ENCODE peak calls at places on chromosomes 7 and 10, in four cellular contexts. One of them, this sample, is unnamed.
A peak's percentile ranks its signal among the peaks of the same experiment; 100 is the strongest.

GRCh38 chr7:94655884-94656657 is at the start of gene SGCE:
- DNase-seq in NB4: peak; percentile 32
- DNase-seq in gastrocnemius medialis: no peak
- DNase-seq in GM12878: peak; percentile 28
- DNase-seq in this sample: peak; percentile 18

GRCh38 chr10:62501547-62501946 is 127.4 kb downstream of the ZNF365 start:
- DNase-seq in NB4: peak; percentile 88
- DNase-seq in gastrocnemius medialis: no peak
- DNase-seq in GM12878: no peak
- DNase-seq in this sample: no peak

GRCh38 chr10:24706479-24707118 is 17.1 kb downstream of the ARHGAP21 start:
- DNase-seq in NB4: peak; percentile 87
- DNase-seq in gastrocnemius medialis: no peak
- DNase-seq in GM12878: no peak
- DNase-seq in this sample: no peak

GRCh38 chr10:7457478-7458316 is 46.9 kb upstream of the SFMBT2 start:
- DNase-seq in NB4: no peak
- DNase-seq in gastrocnemius medialis: no peak
- DNase-seq in GM12878: peak; percentile 72
- DNase-seq in this sample: no peak

GRCh38 chr10:119413738-119414611 is 128.5 kb downstream of the RGS10 start:
- DNase-seq in NB4: no peak
- DNase-seq in gastrocnemius medialis: no peak
- DNase-seq in GM12878: no peak
- DNase-seq in this sample: no peak

GRCh38 chr10:75600833-75601232 is 169.4 kb downstream of the LRMDA start:
- DNase-seq in NB4: no peak
- DNase-seq in gastrocnemius medialis: no peak
- DNase-seq in GM12878: no peak
- DNase-seq in this sample: no peak

GRCh38 chr7:7761974-7762769 is 43.8 kb upstream of the RPA3 start:
- DNase-seq in NB4: no peak
- DNase-seq in gastrocnemius medialis: no peak
- DNase-seq in GM12878: no peak
- DNase-seq in this sample: no peak

GRCh38 chr7:122616951-122617350 is 82.0 kb downstream of the RNF133 start:
- DNase-seq in NB4: no peak
- DNase-seq in gastrocnemius medialis: no peak
- DNase-seq in GM12878: no peak
- DNase-seq in this sample: no peak

GRCh38 chr10:14658331-14659122 is 116.2 kb downstream of the FAM107B start:
- DNase-seq in NB4: peak; percentile 49
- DNase-seq in gastrocnemius medialis: no peak
- DNase-seq in GM12878: peak; percentile 64
- DNase-seq in this sample: no peak

GRCh38 chr7:30154111-30154587 is 19.4 kb downstream of the MTURN start:
- DNase-seq in NB4: no peak
- DNase-seq in gastrocnemius medialis: no peak
- DNase-seq in GM12878: no peak
- DNase-seq in this sample: no peak

GRCh38 chr7:23394828-23395227 is 75.5 kb downstream of the IGF2BP3 start:
- DNase-seq in NB4: no peak
- DNase-seq in gastrocnemius medialis: no peak
- DNase-seq in GM12878: no peak
- DNase-seq in this sample: no peak

GRCh38 chr7:124965553-124965952 is 35.9 kb upstream of the POT1 start:
- DNase-seq in NB4: no peak
- DNase-seq in gastrocnemius medialis: no peak
- DNase-seq in GM12878: no peak
- DNase-seq in this sample: no peak

GRCh38 chr7:155380221-155380861 is 77.6 kb upstream of the EN2 start:
- DNase-seq in NB4: peak; percentile 88
- DNase-seq in gastrocnemius medialis: peak; percentile 33
- DNase-seq in GM12878: no peak
- DNase-seq in this sample: peak; percentile 92

GRCh38 chr7:40782836-40783235 is 648.0 kb downstream of the SUGCT start:
- DNase-seq in NB4: no peak
- DNase-seq in gastrocnemius medialis: no peak
- DNase-seq in GM12878: no peak
- DNase-seq in this sample: no peak

GRCh38 chr7:30184804-30185487 is 50.2 kb downstream of the MTURN start:
- DNase-seq in NB4: peak; percentile 66
- DNase-seq in gastrocnemius medialis: peak; percentile 82
- DNase-seq in GM12878: no peak
- DNase-seq in this sample: no peak

GRCh38 chr7:3174515-3175318 is 126.3 kb upstream of the SDK1 start:
- DNase-seq in NB4: no peak
- DNase-seq in gastrocnemius medialis: no peak
- DNase-seq in GM12878: no peak
- DNase-seq in this sample: no peak

GRCh38 chr7:102264367-102264891 is 22.2 kb upstream of the SH2B2 start:
- DNase-seq in NB4: peak; percentile 83
- DNase-seq in gastrocnemius medialis: no peak
- DNase-seq in GM12878: no peak
- DNase-seq in this sample: no peak

GRCh38 chr10:14200645-14201534 is 129.8 kb downstream of the FRMD4A start:
- DNase-seq in NB4: peak; percentile 21
- DNase-seq in gastrocnemius medialis: no peak
- DNase-seq in GM12878: no peak
- DNase-seq in this sample: no peak

GRCh38 chr10:92699518-92700272 is 9.9 kb downstream of the HHEX start:
- DNase-seq in NB4: peak; percentile 85
- DNase-seq in gastrocnemius medialis: no peak
- DNase-seq in GM12878: no peak
- DNase-seq in this sample: peak; percentile 88

GRCh38 chr10:79242620-79243152 is 104.6 kb upstream of the PPIF start:
- DNase-seq in NB4: peak; percentile 87
- DNase-seq in gastrocnemius medialis: no peak
- DNase-seq in GM12878: no peak
- DNase-seq in this sample: peak; percentile 92

GRCh38 chr10:133422821-133423771 is 1.3 kb downstream of the SPRN start:
- DNase-seq in NB4: no peak
- DNase-seq in gastrocnemius medialis: no peak
- DNase-seq in GM12878: no peak
- DNase-seq in this sample: peak; percentile 84

GRCh38 chr10:80664071-80664680 is 126.5 kb downstream of the SH2D4B start:
- DNase-seq in NB4: peak; percentile 65
- DNase-seq in gastrocnemius medialis: no peak
- DNase-seq in GM12878: no peak
- DNase-seq in this sample: peak; percentile 92

GRCh38 chr7:75991531-75992082 is 2.8 kb downstream of the TMEM120A start:
- DNase-seq in NB4: no peak
- DNase-seq in gastrocnemius medialis: no peak
- DNase-seq in GM12878: no peak
- DNase-seq in this sample: no peak

GRCh38 chr10:86665868-86666267 is 2.4 kb upstream of the LDB3 start:
- DNase-seq in NB4: no peak
- DNase-seq in gastrocnemius medialis: no peak
- DNase-seq in GM12878: no peak
- DNase-seq in this sample: no peak

GRCh38 chr10:94439275-94439861 is 37.0 kb downstream of the TBC1D12 start:
- DNase-seq in NB4: no peak
- DNase-seq in gastrocnemius medialis: no peak
- DNase-seq in GM12878: no peak
- DNase-seq in this sample: peak; percentile 23

GRCh38 chr7:157770716-157771320 is 434.0 kb downstream of the DNAJB6 start:
- DNase-seq in NB4: no peak
- DNase-seq in gastrocnemius medialis: no peak
- DNase-seq in GM12878: no peak
- DNase-seq in this sample: no peak

GRCh38 chr10:124728071-124728829 is 15.9 kb downstream of the FAM53B start:
- DNase-seq in NB4: peak; percentile 42
- DNase-seq in gastrocnemius medialis: no peak
- DNase-seq in GM12878: no peak
- DNase-seq in this sample: no peak

DNA sequence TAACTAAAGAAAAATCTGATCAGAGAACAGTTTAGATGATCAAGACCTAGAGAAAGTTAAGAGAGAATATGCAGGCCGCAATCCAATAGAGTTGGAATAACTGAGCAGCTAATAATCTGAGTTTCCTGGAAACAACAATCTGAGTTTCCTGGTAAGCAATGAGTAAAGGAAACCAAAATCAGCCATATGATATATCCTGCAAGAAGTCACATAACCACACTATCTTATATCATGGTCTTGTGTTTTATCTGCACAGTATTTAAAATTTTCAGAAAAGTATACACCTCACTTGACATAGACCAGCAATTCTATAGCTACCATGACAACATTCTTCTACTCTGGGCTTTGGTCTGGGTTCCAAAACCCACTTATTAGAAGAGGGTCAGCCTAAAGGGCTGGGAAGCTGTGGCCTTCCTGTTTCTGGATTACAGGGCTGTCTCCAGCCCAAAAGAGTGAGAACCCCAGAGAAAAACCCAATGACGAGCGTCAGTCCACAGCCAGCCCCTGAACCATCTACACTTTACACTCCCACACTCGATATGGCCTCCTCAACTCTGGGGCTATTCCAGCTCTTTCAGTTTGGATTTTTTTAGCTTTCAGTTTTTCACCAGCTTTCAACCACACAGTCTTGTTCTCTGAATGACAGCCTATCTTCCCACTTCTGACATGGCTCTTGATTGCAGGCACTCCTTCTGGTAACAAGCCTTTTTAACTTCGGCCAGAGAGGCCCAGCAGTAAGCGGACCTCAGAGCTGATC is 110.4 kb downstream of the GLI3 start:
- DNase-seq in NB4: no peak
- DNase-seq in gastrocnemius medialis: no peak
- DNase-seq in GM12878: no peak
- DNase-seq in this sample: no peak
- TF ChIP-seq CTCF in NB4: no peak
- TF ChIP-seq CTCF in gastrocnemius medialis: no peak
- TF ChIP-seq CTCF in GM12878: no peak
- TF ChIP-seq CTCF in this sample: no peak

DNA sequence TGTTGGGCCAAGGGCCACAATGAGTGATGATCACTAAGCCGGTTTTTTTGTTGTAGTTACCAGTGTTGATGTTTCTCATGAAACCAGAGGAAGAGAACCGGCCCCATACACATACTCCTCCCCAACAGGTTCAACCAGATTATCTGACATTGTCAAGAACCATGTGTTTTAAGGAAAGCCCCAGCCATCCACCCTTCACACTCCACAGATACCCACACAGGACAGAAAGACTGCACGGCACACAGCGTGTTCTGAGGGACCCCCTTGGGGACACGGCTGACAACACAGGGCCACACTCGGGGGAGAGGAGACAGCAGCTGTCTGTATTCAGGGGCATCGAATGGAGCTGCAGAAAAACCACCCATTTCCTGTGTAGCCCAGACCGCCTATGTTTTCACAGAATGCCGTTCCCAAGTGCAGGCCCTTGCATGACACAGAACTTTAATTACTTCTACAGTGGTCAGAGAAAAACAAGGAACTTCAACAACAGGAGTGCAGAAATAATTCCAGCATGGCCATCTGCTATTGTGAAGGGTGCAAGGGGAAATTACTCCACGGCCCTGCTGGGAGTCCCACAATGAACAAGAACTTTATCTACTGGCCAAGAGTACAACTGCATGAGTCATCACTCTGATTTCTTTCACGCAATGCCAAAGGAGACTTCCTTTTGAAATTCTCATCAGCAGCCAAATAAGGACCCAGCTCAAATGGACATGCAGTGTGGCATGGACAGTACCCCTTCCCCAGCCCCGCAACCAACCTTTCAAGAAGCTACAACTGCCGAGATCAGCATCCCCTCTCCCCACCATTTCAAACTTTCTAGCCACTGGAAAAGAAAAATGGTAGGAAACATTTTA is 2.3 kb downstream of the KLF6 start:
- DNase-seq in NB4: peak; percentile 94
- DNase-seq in gastrocnemius medialis: peak; percentile 85
- DNase-seq in GM12878: no peak
- DNase-seq in this sample: peak; percentile 93
- TF ChIP-seq POLR2A in NB4: no peak
- TF ChIP-seq POLR2A in gastrocnemius medialis: peak; percentile 90
- TF ChIP-seq POLR2A in GM12878: peak; percentile 70
- TF ChIP-seq POLR2A in this sample: no peak

DNA sequence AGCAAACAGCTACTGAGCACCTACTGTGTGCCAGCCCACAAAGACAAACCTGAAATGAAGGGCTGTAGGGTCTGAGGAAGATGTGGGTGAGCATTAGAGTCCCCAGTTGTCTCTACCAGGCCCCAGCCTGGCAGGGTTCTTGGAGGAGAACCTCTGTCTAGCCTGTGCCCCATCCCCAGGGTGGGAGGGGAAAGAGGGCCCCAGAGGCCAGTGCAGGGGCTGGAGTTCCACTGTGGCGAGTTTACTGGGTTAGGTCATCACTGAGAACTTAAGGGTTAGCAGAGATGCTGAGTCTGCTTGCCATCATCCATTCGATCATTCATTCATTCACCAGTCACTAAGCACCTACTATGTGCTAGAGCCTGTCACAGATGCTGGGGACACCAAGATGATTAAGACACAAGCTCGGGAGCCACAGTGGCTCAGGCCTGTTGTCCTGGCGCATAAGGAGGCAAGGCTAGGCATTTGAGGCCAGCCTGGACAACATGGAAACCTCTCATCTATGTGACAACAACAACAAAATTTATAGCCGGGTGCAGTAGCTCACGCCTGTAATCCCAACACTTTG is 2.6 kb downstream of the ANKRD2 start:
- DNase-seq in NB4: no peak
- DNase-seq in gastrocnemius medialis: no peak
- DNase-seq in GM12878: no peak
- DNase-seq in this sample: no peak
- TF ChIP-seq CTCF in NB4: no peak
- TF ChIP-seq CTCF in gastrocnemius medialis: no peak
- TF ChIP-seq CTCF in GM12878: no peak
- TF ChIP-seq CTCF in this sample: no peak

GRCh38 chr10:110405401-110405800 is 92.3 kb upstream of the DUSP5 start:
- DNase-seq in NB4: no peak
- DNase-seq in gastrocnemius medialis: no peak
- DNase-seq in GM12878: no peak
- DNase-seq in this sample: no peak

GRCh38 chr10:110402077-110402416 is 95.7 kb upstream of the DUSP5 start:
- DNase-seq in NB4: no peak
- DNase-seq in gastrocnemius medialis: no peak
- DNase-seq in GM12878: no peak
- DNase-seq in this sample: no peak

GRCh38 chr10:110404825-110405224 is 92.9 kb upstream of the DUSP5 start:
- DNase-seq in NB4: no peak
- DNase-seq in gastrocnemius medialis: no peak
- DNase-seq in GM12878: no peak
- DNase-seq in this sample: no peak

GRCh38 chr10:110403593-110403992 is 94.1 kb upstream of the DUSP5 start:
- DNase-seq in NB4: no peak
- DNase-seq in gastrocnemius medialis: no peak
- DNase-seq in GM12878: no peak
- DNase-seq in this sample: no peak

GRCh38 chr10:110404374-110404773 is 93.3 kb upstream of the DUSP5 start:
- DNase-seq in NB4: no peak
- DNase-seq in gastrocnemius medialis: no peak
- DNase-seq in GM12878: no peak
- DNase-seq in this sample: no peak
- TF ChIP-seq POLR2A in NB4: no peak
- TF ChIP-seq POLR2A in gastrocnemius medialis: no peak
- TF ChIP-seq POLR2A in GM12878: no peak
- TF ChIP-seq POLR2A in this sample: no peak

This sample was measured in lower leg skin.